ENCODE peak calls at places on chromosomes 7 and 10, in seven cellular contexts. V is right lobe of liver, S is stomach, R is brain microvascular endothelial cell, A is lower lobe of right lung, I is colonic mucosa, K is transverse colon. Q is an unnamed sample.

GRCh38 chr7:2399848-2400587 is 3.4 kb upstream of the CHST12 start:
- DNase-seq in V (peak; percentile 78), S (peak; percentile 86), R (peak; percentile 96), A (peak; percentile 79), I (peak; percentile 71), K (peak; percentile 75), Q (no peak)

GRCh38 chr7:139623518-139623917 is 100.0 kb downstream of the CLEC2L start:
- DNase-seq in V (no peak), S (no peak), R (no peak), A (no peak), I (no peak), K (no peak), Q (no peak)

GRCh38 chr7:78055160-78055559 is 256.6 kb downstream of the PHTF2 start:
- DNase-seq in V (no peak), S (no peak), R (no peak), A (no peak), I (no peak), K (no peak), Q (no peak)

GRCh38 chr7:31979690-31980330 is 90.4 kb downstream of the PDE1C start:
- DNase-seq in V (no peak), S (no peak), R (no peak), A (no peak), I (no peak), K (no peak), Q (no peak)

GRCh38 chr10:3523309-3524050 is 261.5 kb downstream of the KLF6 start:
- DNase-seq in V (no peak), S (no peak), R (no peak), A (no peak), I (no peak), K (no peak), Q (no peak)

GRCh38 chr7:33310546-33310945 is 181.2 kb downstream of the BBS9 start:
- DNase-seq in V (no peak), S (no peak), R (no peak), A (no peak), I (no peak), K (no peak), Q (no peak)

GRCh38 chr10:395665-396064 is 260.4 kb downstream of the ZMYND11 start:
- DNase-seq in V (no peak), S (no peak), R (no peak), A (no peak), I (no peak), K (no peak), Q (peak; percentile 45)

GRCh38 chr10:63878428-63878827 is 357.2 kb downstream of the REEP3 start:
- DNase-seq in V (no peak), S (no peak), R (no peak), A (no peak), I (no peak), K (no peak), Q (no peak)

GRCh38 chr10:129541208-129541607 is 74.2 kb downstream of the MGMT start:
- DNase-seq in V (peak; percentile 14), S (no peak), R (no peak), A (no peak), I (no peak), K (no peak), Q (no peak)

GRCh38 chr7:117019786-117020604 is 66.7 kb downstream of the ST7 start:
- DNase-seq in V (peak; percentile 47), S (peak; percentile 38), R (peak; percentile 96), A (peak; percentile 50), I (peak; percentile 39), K (peak; percentile 37), Q (peak; percentile 75)

GRCh38 chr7:68958571-68958970 is 639.7 kb upstream of the AUTS2 start:
- DNase-seq in V (no peak), S (no peak), R (no peak), A (no peak), I (no peak), K (no peak), Q (no peak)

DNA sequence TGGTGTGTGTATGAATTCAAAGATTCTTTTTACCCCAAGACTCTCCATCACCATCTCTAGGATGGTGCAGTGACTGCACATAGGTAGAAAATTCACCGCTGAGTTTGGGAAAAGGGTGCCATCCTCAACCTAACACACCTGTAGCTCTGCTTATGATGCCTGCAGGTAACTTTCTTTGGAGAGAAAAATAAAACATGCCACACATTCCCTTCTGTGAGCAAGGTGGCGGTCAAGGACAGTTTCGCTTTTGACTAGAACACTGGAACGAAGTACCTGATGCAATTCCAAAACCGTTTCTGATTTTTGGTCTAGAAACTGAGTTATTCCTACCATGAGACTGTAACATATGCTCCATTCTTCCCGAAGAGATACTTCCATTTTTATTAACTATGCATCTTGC is 205.6 kb downstream of the FGFR2 start:
- DNase-seq in V (no peak), S (no peak), R (no peak), A (no peak), I (no peak), K (no peak), Q (no peak)
- TF ChIP-seq CTCF in V (no peak), S (no peak), R (no peak), A (no peak), I (no peak), K (no peak), Q (peak; percentile 27)

GRCh38 chr7:26850193-26850651 is 14.2 kb downstream of the SKAP2 start:
- DNase-seq in V (no peak), S (no peak), R (no peak), A (no peak), I (no peak), K (no peak), Q (no peak)
- TF ChIP-seq CTCF in V (no peak), S (no peak), R (no peak), A (no peak), I (no peak), K (no peak), Q (no peak)

DNA sequence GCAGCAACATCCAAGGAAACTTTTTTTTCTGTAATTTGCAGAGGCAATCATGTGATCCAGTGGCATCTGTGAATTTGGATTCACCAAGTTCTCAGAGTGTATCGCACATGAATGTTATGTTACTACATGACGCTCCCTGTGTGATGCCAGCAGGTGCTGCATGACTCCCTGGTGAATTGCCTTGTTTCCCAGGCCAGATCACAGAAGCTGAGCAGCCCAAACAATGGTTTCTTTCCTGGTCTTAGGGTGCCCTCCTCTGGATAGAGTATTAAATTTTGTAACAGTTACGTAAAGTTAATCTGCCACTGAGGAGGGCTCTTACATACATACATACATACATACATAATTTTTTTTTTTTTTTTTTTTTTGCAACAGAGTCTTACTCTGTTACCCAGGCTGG is 3.6 kb downstream of the ZSCAN21 start:
- DNase-seq in V (peak; percentile 64), S (peak; percentile 50), R (peak; percentile 49), A (no peak), I (peak; percentile 60), K (peak; percentile 46), Q (no peak)
- TF ChIP-seq CTCF in V (no peak), S (no peak), R (peak; percentile 25), A (no peak), I (no peak), K (no peak), Q (peak; percentile 53)

GRCh38 chr7:93249749-93250148 is 17.6 kb downstream of the VPS50 start:
- DNase-seq in V (no peak), S (no peak), R (peak; percentile 72), A (no peak), I (no peak), K (no peak), Q (no peak)

GRCh38 chr7:93239824-93240223 is 7.7 kb downstream of the VPS50 start:
- DNase-seq in V (no peak), S (no peak), R (no peak), A (no peak), I (no peak), K (no peak), Q (no peak)

GRCh38 chr7:93245525-93246432 is 13.6 kb downstream of the VPS50 start:
- DNase-seq in V (no peak), S (no peak), R (no peak), A (no peak), I (no peak), K (no peak), Q (no peak)
- TF ChIP-seq CTCF in V (peak; percentile 65), S (no peak), R (peak; percentile 27), A (peak; percentile 61), I (peak; percentile 61), K (peak; percentile 62), Q (peak; percentile 86)

DNA sequence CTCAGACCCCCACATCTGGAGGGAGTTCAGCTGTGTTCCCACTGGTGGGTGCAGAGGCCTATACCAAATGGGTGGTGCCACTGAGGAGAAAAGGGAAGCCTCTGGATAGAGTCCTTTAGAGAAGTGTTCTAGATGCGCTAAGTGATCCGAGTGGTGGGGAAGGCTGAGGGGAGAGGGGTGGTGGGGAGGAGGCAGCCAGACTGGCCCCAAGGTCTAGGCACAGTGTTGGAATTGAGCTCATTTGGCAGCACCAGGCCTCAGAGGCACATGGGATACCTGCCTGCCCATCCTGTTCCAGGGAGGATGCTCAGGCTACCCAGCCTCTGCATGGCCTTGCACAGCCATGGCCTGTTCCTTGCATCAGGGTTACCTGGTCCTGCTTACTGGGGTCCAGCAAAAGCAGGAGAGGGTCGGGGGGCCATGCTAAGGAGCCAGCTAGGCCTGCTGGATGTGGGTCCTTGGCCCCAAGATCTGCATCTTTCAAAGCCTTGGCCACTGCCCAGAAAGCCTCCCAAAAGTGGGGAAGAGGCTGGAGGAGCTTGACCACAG is 99.6 kb downstream of the NEURL1 start:
- DNase-seq in V (no peak), S (no peak), R (no peak), A (no peak), I (no peak), K (no peak), Q (no peak)
- TF ChIP-seq CTCF in V (no peak), S (no peak), R (no peak), A (no peak), I (no peak), K (no peak), Q (peak; percentile 24)

GRCh38 chr7:125363873-125364272 is 434.2 kb upstream of the POT1 start:
- DNase-seq in V (no peak), S (no peak), R (peak; percentile 85), A (no peak), I (no peak), K (no peak), Q (no peak)
- TF ChIP-seq CTCF in V (no peak), S (no peak), R (peak; percentile 28), A (no peak), I (no peak), K (no peak), Q (no peak)